ENCODE peak calls at places on chromosomes 1 and 21, in ten cellular contexts. E is AG04450; D is suprapubic skin; L is foreskin fibroblast; T is ovary; G is brain microvascular endothelial cell; H is mesenchymal stem cell; R is HFF-Myc; A is naive thymus-derived CD4-positive, alpha-beta T cell; I is GM23248. V is an unnamed sample.

GRCh38 chr1:15848143-15848928 is 829 bp downstream of the SPEN start:
- DNase-seq in L (no peak), D (peak), R (no peak), G (peak), I (peak), H (peak), T (peak), A (peak), E (no peak), V (no peak)

GRCh38 chr1:19081218-19081893 is 124.9 kb upstream of the IFFO2 start:
- DNase-seq in D (no peak), L (no peak), I (peak), H (peak), E (no peak), R (no peak), G (peak), T (no peak), A (no peak), V (no peak)

GRCh38 chr1:39671793-39672550 is at the start of gene NT5C1A:
- DNase-seq in L (no peak), G (no peak), D (no peak), H (peak), A (peak), T (no peak), I (peak), E (no peak), R (no peak), V (no peak)

GRCh38 chr21:17854771-17855170 is 35.6 kb upstream of the C21orf91 start:
- DNase-seq in E (no peak), H (peak), G (no peak), D (no peak), A (no peak), R (no peak), I (no peak), T (no peak), L (no peak), V (no peak)

GRCh38 chr1:236471653-236472052 is 52.1 kb upstream of the LGALS8 start:
- DNase-seq in E (no peak), L (no peak), R (no peak), I (no peak), G (no peak), D (no peak), A (no peak), H (no peak), T (no peak), V (no peak)

GRCh38 chr1:100364731-100365130 is 12.4 kb downstream of the CDC14A start:
- DNase-seq in H (no peak), D (no peak), R (no peak), E (no peak), A (no peak), T (no peak), G (no peak), I (no peak), L (no peak), V (no peak)

GRCh38 chr1:53766766-53767409 is 27.9 kb upstream of the GLIS1 start:
- DNase-seq in L (peak), H (peak), G (peak), T (no peak), A (no peak), I (peak), D (no peak), E (no peak), R (no peak), V (peak)

GRCh38 chr1:155872527-155872926 is 13.2 kb downstream of the SYT11 start:
- DNase-seq in E (no peak), G (no peak), L (no peak), I (no peak), D (no peak), A (no peak), T (no peak), H (no peak), R (no peak), V (no peak)

GRCh38 chr1:167120899-167121298 is 27.0 kb downstream of the STYXL2 start:
- DNase-seq in H (no peak), D (no peak), T (no peak), L (no peak), G (no peak), I (no peak), E (no peak), R (no peak), A (no peak), V (no peak)

GRCh38 chr21:42137191-42137913 is 66.2 kb downstream of the UMODL1 start:
- DNase-seq in G (no peak), I (no peak), A (no peak), D (no peak), L (no peak), H (no peak), R (no peak), T (no peak), E (no peak), V (no peak)

GRCh38 chr1:208235983-208236761 is 8.0 kb downstream of the PLXNA2 start:
- DNase-seq in A (no peak), T (peak), L (peak), I (peak), G (peak), E (no peak), H (peak), R (no peak), D (no peak), V (no peak)

GRCh38 chr1:156483397-156483796 is 17.2 kb downstream of the MEF2D start:
- DNase-seq in E (no peak), R (no peak), G (no peak), A (no peak), L (no peak), T (no peak), D (no peak), H (no peak), I (peak), V (no peak)

GRCh38 chr1:109184657-109185056 is 29.1 kb upstream of the SARS1 start:
- DNase-seq in G (no peak), H (no peak), I (no peak), A (no peak), L (no peak), R (no peak), E (no peak), T (no peak), D (no peak), V (no peak)
- H3K4me3 ChIP-seq in G (no peak), H (no peak), I (no peak), A (no peak), L (no peak), R (no peak), E (no peak), T (no peak), D (no peak), V (no peak)

GRCh38 chr1:32813941-32814739 is 3.0 kb downstream of the YARS1 start:
- DNase-seq in D (no peak), R (no peak), L (peak), A (no peak), G (peak), I (peak), H (peak), E (no peak), T (peak), V (no peak)
- H3K4me3 ChIP-seq in D (no peak), R (peak), L (no peak), A (no peak), G (no peak), I (peak), H (no peak), E (no peak), T (no peak), V (no peak)

DNA sequence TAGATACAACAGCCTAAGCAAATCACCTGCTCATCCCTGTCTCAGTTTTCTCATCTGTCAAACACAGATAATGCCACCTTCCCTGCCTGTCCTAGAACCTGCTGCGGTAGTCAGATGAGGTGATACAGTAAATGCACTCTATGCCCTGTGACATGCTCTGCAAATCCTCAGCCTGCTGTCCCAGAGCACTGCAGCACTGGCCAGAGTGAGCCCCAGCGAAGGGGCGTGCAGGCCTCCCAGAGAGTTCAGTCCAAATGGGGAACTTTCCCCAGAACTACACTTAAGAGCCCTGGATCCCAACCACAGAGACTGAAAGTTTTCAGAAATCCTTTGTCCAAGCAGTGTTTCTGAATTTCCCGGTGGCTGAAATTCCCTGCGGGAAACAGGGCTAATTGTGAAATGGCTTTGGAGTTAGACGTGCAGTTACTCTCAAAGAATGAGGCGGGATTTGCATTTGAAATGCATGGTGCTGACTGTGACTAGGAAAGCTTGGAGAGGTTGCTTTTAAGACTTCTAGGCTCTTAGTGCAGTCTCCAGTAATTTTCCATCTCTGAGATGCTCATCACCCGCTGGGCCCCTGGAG is 206.5 kb upstream of the AJAP1 start:
- DNase-seq in G (no peak), E (no peak), I (no peak), L (no peak), D (no peak), A (no peak), R (no peak), T (no peak), H (no peak), V (no peak)
- H3K4me3 ChIP-seq in G (no peak), E (no peak), I (no peak), L (no peak), D (no peak), A (no peak), R (no peak), T (no peak), H (no peak), V (no peak)

GRCh38 chr1:23578311-23578996 is 19.2 kb upstream of the ID3 start:
- DNase-seq in R (no peak), G (peak), E (no peak), A (no peak), I (no peak), D (no peak), L (no peak), H (peak), T (no peak), V (no peak)
- H3K4me3 ChIP-seq in R (no peak), G (no peak), E (no peak), A (no peak), I (no peak), D (no peak), L (no peak), H (no peak), T (no peak), V (no peak)

GRCh38 chr1:37130221-37130948 is 96.1 kb upstream of the GRIK3 start:
- DNase-seq in D (no peak), T (no peak), R (no peak), E (no peak), G (no peak), I (no peak), L (no peak), H (no peak), A (no peak), V (no peak)
- H3K4me3 ChIP-seq in D (no peak), T (no peak), R (no peak), E (no peak), G (no peak), I (no peak), L (no peak), H (no peak), A (no peak), V (no peak)

DNA sequence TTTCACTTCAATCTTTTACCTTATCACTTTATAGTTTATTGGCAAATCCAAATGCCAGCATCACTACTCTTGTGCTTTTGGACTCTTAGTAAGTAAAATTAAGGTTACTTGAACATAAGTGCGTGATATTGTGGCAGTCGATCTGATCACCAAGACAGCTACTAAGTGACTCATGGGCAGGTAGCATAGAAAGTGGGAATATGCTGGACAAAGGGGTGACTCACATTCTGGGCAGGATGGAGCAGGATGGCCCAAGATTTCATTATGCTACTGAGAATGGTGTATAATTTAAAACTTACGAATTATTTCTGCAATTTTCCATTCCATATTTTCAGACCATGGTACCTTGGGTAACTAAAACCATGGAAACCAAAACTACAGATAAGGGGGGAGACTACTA is 120.2 kb downstream of the ROR1 start:
- DNase-seq in D (no peak), I (no peak), E (no peak), R (no peak), T (no peak), H (no peak), A (no peak), L (no peak), G (no peak), V (no peak)
- H3K4me3 ChIP-seq in D (no peak), I (no peak), E (no peak), R (no peak), T (no peak), H (no peak), A (no peak), L (no peak), G (no peak), V (no peak)

GRCh38 chr1:31831397-31832378 is 15.9 kb upstream of the SPOCD1 start:
- DNase-seq in E (peak), H (peak), A (no peak), D (no peak), I (peak), T (no peak), L (peak), G (peak), R (no peak), V (no peak)
- H3K4me3 ChIP-seq in E (no peak), H (no peak), A (no peak), D (no peak), I (no peak), T (no peak), L (no peak), G (no peak), R (no peak), V (no peak)

V was measured in skeletal muscle cell.